ENCODE peak calls at places on chromosome 22, in five cellular contexts. K is NCI-H1105 treated with DMSO at 0.1 percent for 48 hours; V is stimulated activated CD4-positive, alpha-beta T cell treated with anti-CD3 and anti-CD28 coated beads, Interleukin-4, amount 100 ng/mL, for 1 hour; T is effector memory CD8-positive, alpha-beta T cell; J is T-helper 2 cell. N is an unnamed sample.

GRCh38 chr22:27602390-27602789 is 199.2 kb downstream of the MN1 start:
- DNase-seq in K (no peak), V (no peak), T (no peak), J (no peak), N (no peak)

GRCh38 chr22:39279170-39279850 is 34.5 kb upstream of the PDGFB start:
- DNase-seq in K (no peak), V (no peak), T (no peak), J (no peak), N (no peak)

GRCh38 chr22:23369054-23369685 is 188.9 kb downstream of the BCR start:
- DNase-seq in K (no peak), V (no peak), T (no peak), J (no peak), N (no peak)

GRCh38 chr22:46127556-46127955 is 22.8 kb upstream of the PPARA start:
- DNase-seq in K (no peak), V (no peak), T (no peak), J (no peak), N (no peak)

GRCh38 chr22:50146440-50147228 is 23.9 kb upstream of the PANX2 start:
- DNase-seq in K (no peak), V (no peak), T (no peak), J (no peak), N (no peak)

GRCh38 chr22:31537019-31537535 is 40.7 kb downstream of the SFI1 start:
- DNase-seq in K (no peak), V (peak; percentile 15), T (no peak), J (no peak), N (no peak)

GRCh38 chr22:47043835-47044721 is 281.6 kb downstream of the TBC1D22A start:
- DNase-seq in K (peak; percentile 90), V (no peak), T (no peak), J (no peak), N (no peak)

GRCh38 chr22:17086750-17087149 is 1.9 kb downstream of the IL17RA start:
- DNase-seq in K (no peak), V (no peak), T (no peak), J (no peak), N (no peak)

GRCh38 chr22:43706558-43707328 is 105.4 kb downstream of the EFCAB6 start:
- DNase-seq in K (no peak), V (no peak), T (no peak), J (no peak), N (no peak)

GRCh38 chr22:19120829-19121630 is 1.2 kb downstream of the DGCR2 start:
- DNase-seq in K (no peak), V (peak; percentile 42), T (no peak), J (no peak), N (no peak)

N was measured in effector CD8-positive, alpha-beta T cell.